ENCODE peak calls at places on chromosomes 2 and 18, in nine cellular contexts. N, R, W, C, G, M, F, V and B are unnamed samples.

GRCh38 chr18:35609236-35609635 is 27.7 kb downstream of the GALNT1 start:
- DNase-seq in N (no peak), R (no peak), W (no peak), C (no peak), G (no peak), M (no peak), F (no peak), V (no peak), B (no peak)

GRCh38 chr18:56475250-56475649 is 163.1 kb downstream of the TXNL1 start:
- DNase-seq in N (no peak), R (peak), W (no peak), C (no peak), G (no peak), M (no peak), F (no peak), V (peak), B (no peak)

GRCh38 chr2:25757906-25758305 is 84.5 kb upstream of the DTNB start:
- DNase-seq in N (no peak), R (no peak), W (no peak), C (no peak), G (no peak), M (no peak), F (no peak), V (no peak), B (no peak)

GRCh38 chr2:191999101-191999836 is 152.4 kb upstream of the CAVIN2 start:
- DNase-seq in N (no peak), R (no peak), W (no peak), C (no peak), G (no peak), M (no peak), F (no peak), V (no peak), B (no peak)

GRCh38 chr18:36366994-36367839 is 69.7 kb downstream of the FHOD3 start:
- DNase-seq in N (no peak), R (no peak), W (no peak), C (peak), G (no peak), M (peak), F (peak), V (no peak), B (no peak)

GRCh38 chr18:26546875-26547301 is 1.5 kb downstream of the KCTD1 start:
- DNase-seq in N (no peak), R (no peak), W (no peak), C (no peak), G (no peak), M (peak), F (peak), V (no peak), B (no peak)

GRCh38 chr18:58378980-58379379 is 249.9 kb downstream of the ALPK2 start:
- DNase-seq in N (no peak), R (no peak), W (no peak), C (no peak), G (no peak), M (no peak), F (no peak), V (no peak), B (no peak)

GRCh38 chr18:26479686-26480079 is 68.7 kb downstream of the KCTD1 start:
- DNase-seq in N (peak), R (peak), W (no peak), C (no peak), G (no peak), M (no peak), F (no peak), V (peak), B (no peak)

GRCh38 chr2:230205721-230206120 is 14.1 kb downstream of the SP110 start:
- DNase-seq in N (no peak), R (no peak), W (no peak), C (no peak), G (no peak), M (no peak), F (no peak), V (no peak), B (no peak)

GRCh38 chr2:230203110-230203676 is 16.6 kb downstream of the SP110 start:
- DNase-seq in N (no peak), R (no peak), W (no peak), C (no peak), G (no peak), M (no peak), F (no peak), V (no peak), B (no peak)

GRCh38 chr2:230205034-230205433 is 14.8 kb downstream of the SP110 start:
- DNase-seq in N (no peak), R (no peak), W (no peak), C (no peak), G (no peak), M (no peak), F (no peak), V (no peak), B (no peak)

GRCh38 chr2:230202430-230203109 is 17.2 kb downstream of the SP110 start:
- DNase-seq in N (no peak), R (no peak), W (no peak), C (no peak), G (peak), M (no peak), F (no peak), V (no peak), B (no peak)
- TF ChIP-seq CTCF in N (no peak), R (no peak), W (no peak), C (no peak), G (peak), M (no peak), F (no peak), V (no peak), B (no peak)

GRCh38 chr2:205687018-205687956 is 5.0 kb downstream of the NRP2 start:
- DNase-seq in N (no peak), R (no peak), W (no peak), C (no peak), G (no peak), M (no peak), F (no peak), V (no peak), B (no peak)
- H3K4me3 ChIP-seq in N (peak), R (peak), W (no peak), C (peak), G (no peak), M (peak), F (no peak), V (no peak), B (peak)

GRCh38 chr2:99975386-99975785 is 167.0 kb downstream of the AFF3 start:
- DNase-seq in N (no peak), R (peak), W (no peak), C (peak), G (no peak), M (no peak), F (no peak), V (peak), B (no peak)

GRCh38 chr2:99980200-99980599 is 162.2 kb downstream of the AFF3 start:
- DNase-seq in N (no peak), R (no peak), W (no peak), C (no peak), G (no peak), M (no peak), F (no peak), V (no peak), B (no peak)

GRCh38 chr2:99974966-99975365 is 167.4 kb downstream of the AFF3 start:
- DNase-seq in N (no peak), R (no peak), W (no peak), C (peak), G (no peak), M (no peak), F (no peak), V (no peak), B (no peak)

GRCh38 chr2:99974275-99974674 is 168.1 kb downstream of the AFF3 start:
- DNase-seq in N (no peak), R (peak), W (no peak), C (peak), G (no peak), M (no peak), F (no peak), V (no peak), B (no peak)

DNA sequence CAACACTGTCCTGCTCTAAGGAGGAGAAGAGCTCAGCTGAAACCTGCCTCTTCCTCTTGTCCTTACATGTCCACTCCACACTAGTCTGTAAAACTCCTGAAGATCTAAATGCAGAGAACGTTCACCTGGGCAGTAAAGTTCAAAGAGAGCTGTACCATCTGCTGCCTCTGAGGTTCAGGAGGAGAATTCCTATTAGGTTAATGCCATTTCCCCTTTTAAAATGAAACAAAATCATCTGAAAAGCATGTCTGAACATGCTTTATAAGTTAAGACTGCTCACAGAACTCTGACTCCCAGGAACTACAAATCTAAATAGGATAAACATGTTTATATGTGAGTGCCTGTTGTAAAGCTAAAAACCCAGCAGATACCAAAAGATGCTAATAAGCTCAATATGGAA is 164.4 kb downstream of the AFF3 start:
- DNase-seq in N (no peak), R (no peak), W (no peak), C (no peak), G (no peak), M (no peak), F (no peak), V (no peak), B (no peak)
- TF ChIP-seq CTCF in N (no peak), R (no peak), W (no peak), C (no peak), G (no peak), M (no peak), F (no peak), V (no peak), B (no peak)

GRCh38 chr18:24659837-24660720 is 199.6 kb downstream of the HRH4 start:
- DNase-seq in N (peak), R (no peak), W (no peak), C (no peak), G (no peak), M (peak), F (peak), V (no peak), B (no peak)
- H3K4me3 ChIP-seq in N (peak), R (no peak), W (no peak), C (no peak), G (no peak), M (peak), F (no peak), V (peak), B (no peak)

DNA sequence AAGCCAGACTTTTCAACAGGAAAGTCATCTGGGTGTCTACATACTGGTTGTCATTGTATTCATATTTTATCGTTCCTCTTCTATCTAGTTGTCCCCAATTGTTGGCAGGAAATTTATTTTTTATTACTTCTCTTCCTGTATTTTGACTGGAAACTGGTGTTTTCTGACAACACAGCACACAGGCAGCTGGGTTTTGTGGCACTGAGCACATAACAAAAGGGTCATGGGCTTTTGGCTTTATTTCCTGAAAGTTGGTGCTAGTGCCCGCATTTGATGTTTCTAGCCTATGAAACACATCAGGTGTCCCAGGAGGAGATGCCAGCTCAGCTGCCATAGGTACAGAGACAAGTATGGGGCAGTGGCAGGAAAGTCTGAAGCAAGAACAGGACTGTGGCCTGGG is 126.4 kb downstream of the TMEM17 start:
- DNase-seq in N (no peak), R (no peak), W (no peak), C (no peak), G (no peak), M (no peak), F (no peak), V (no peak), B (no peak)
- TF ChIP-seq CTCF in N (no peak), R (no peak), W (no peak), C (no peak), G (no peak), M (no peak), F (no peak), V (no peak), B (no peak)

DNA sequence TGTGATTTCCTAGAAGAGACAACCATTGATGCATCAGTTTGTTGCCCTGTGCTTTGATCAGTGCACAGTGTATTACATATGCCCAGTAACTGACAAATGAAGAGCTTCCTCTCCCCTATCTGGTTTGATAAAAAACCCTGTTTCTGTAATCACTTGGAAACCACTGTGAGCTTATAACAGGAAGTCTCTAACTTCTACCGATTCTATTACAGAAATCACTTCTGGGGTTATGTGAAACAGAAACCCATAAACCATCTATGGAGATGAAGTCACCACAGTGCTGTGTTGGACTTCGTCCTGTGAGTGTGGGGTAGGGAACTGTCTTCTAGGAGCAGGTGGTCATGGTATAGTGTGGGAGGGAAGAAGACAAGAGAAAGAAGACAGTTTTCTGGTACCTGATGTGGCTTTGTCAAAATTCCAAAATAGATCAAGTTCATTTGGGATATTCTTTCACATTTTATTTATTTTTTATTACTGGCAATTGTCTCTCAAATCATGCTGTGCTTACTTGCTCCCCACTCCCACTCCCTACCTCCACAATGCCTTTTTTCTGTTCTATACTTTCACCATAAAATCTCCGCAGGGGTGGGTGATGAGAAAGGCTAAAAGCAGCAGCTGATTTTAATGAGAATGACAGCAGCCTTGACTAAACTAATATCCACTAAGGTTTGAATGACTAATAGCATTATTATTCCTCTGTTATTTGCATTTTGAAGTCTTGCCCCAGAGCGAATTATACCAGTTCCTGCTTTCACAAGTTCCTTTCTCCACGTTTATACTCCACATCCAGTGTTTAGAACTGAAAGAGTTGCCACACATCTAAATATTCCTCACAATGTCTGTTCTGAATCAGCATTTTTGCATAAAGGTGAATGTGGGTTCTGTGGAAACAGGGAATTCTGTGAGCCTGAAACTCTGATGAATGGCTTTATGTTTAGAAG is 41.7 kb upstream of the RND3 start:
- DNase-seq in N (no peak), R (peak), W (no peak), C (peak), G (no peak), M (no peak), F (no peak), V (peak), B (peak)
- H3K4me3 ChIP-seq in N (no peak), R (no peak), W (no peak), C (no peak), G (no peak), M (no peak), F (no peak), V (peak), B (peak)